ENCODE peak calls at places on chromosomes 4 and X, in four cellular contexts. One of them, this sample, is unnamed.

GRCh38 chr4:187309456-187309855 is 585.8 kb upstream of the FAT1 start:
- DNase-seq in mesothelial cell of epicardium: no peak
- DNase-seq in stimulated activated CD4-positive, alpha-beta T cell treated with anti-CD3 and anti-CD28 coated beads, Interleukin-2, amount 100 ng/mL, for 24 hours: no peak
- DNase-seq in NCI-H446: no peak
- DNase-seq in this sample: no peak

GRCh38 chrX:44152867-44153266 is 179.7 kb upstream of the NDP start:
- DNase-seq in mesothelial cell of epicardium: no peak
- DNase-seq in stimulated activated CD4-positive, alpha-beta T cell treated with anti-CD3 and anti-CD28 coated beads, Interleukin-2, amount 100 ng/mL, for 24 hours: no peak
- DNase-seq in NCI-H446: no peak
- DNase-seq in this sample: no peak

GRCh38 chr4:138181288-138181687 is 60.9 kb downstream of the SLC7A11 start:
- DNase-seq in NCI-H446: no peak
- DNase-seq in mesothelial cell of epicardium: no peak
- DNase-seq in stimulated activated CD4-positive, alpha-beta T cell treated with anti-CD3 and anti-CD28 coated beads, Interleukin-2, amount 100 ng/mL, for 24 hours: no peak
- DNase-seq in this sample: no peak

GRCh38 chr4:151013491-151013890 is 1.6 kb downstream of the LRBA start:
- DNase-seq in stimulated activated CD4-positive, alpha-beta T cell treated with anti-CD3 and anti-CD28 coated beads, Interleukin-2, amount 100 ng/mL, for 24 hours: no peak
- DNase-seq in mesothelial cell of epicardium: no peak
- DNase-seq in NCI-H446: no peak
- DNase-seq in this sample: no peak

GRCh38 chr4:160026720-160027119 is 923.8 kb downstream of the RAPGEF2 start:
- DNase-seq in stimulated activated CD4-positive, alpha-beta T cell treated with anti-CD3 and anti-CD28 coated beads, Interleukin-2, amount 100 ng/mL, for 24 hours: no peak
- DNase-seq in NCI-H446: no peak
- DNase-seq in mesothelial cell of epicardium: no peak
- DNase-seq in this sample: no peak

GRCh38 chr4:39025552-39026085 is 6.6 kb downstream of the TMEM156 start:
- DNase-seq in NCI-H446: no peak
- DNase-seq in mesothelial cell of epicardium: no peak
- DNase-seq in stimulated activated CD4-positive, alpha-beta T cell treated with anti-CD3 and anti-CD28 coated beads, Interleukin-2, amount 100 ng/mL, for 24 hours: no peak
- DNase-seq in this sample: no peak

GRCh38 chrX:94058728-94059382 is 384.8 kb downstream of the FAM133A start:
- DNase-seq in mesothelial cell of epicardium: peak; percentile 47
- DNase-seq in stimulated activated CD4-positive, alpha-beta T cell treated with anti-CD3 and anti-CD28 coated beads, Interleukin-2, amount 100 ng/mL, for 24 hours: no peak
- DNase-seq in NCI-H446: no peak
- DNase-seq in this sample: no peak

GRCh38 chr4:165677081-165677480 is 196.0 kb upstream of the TLL1 start:
- DNase-seq in stimulated activated CD4-positive, alpha-beta T cell treated with anti-CD3 and anti-CD28 coated beads, Interleukin-2, amount 100 ng/mL, for 24 hours: no peak
- DNase-seq in mesothelial cell of epicardium: no peak
- DNase-seq in NCI-H446: no peak
- DNase-seq in this sample: no peak

GRCh38 chrX:72021975-72022374 is 109.7 kb downstream of the RTL5 start:
- DNase-seq in mesothelial cell of epicardium: no peak
- DNase-seq in NCI-H446: peak; percentile 1
- DNase-seq in stimulated activated CD4-positive, alpha-beta T cell treated with anti-CD3 and anti-CD28 coated beads, Interleukin-2, amount 100 ng/mL, for 24 hours: peak; percentile 18
- DNase-seq in this sample: peak; percentile 58

GRCh38 chr4:107718351-107718965 is 1.6 kb downstream of the PAPSS1 start:
- DNase-seq in NCI-H446: no peak
- DNase-seq in mesothelial cell of epicardium: no peak
- DNase-seq in stimulated activated CD4-positive, alpha-beta T cell treated with anti-CD3 and anti-CD28 coated beads, Interleukin-2, amount 100 ng/mL, for 24 hours: no peak
- DNase-seq in this sample: no peak

GRCh38 chr4:99945718-99946345 is 586 bp downstream of the DNAJB14 start:
- DNase-seq in NCI-H446: peak; percentile 28
- DNase-seq in mesothelial cell of epicardium: peak; percentile 64
- DNase-seq in stimulated activated CD4-positive, alpha-beta T cell treated with anti-CD3 and anti-CD28 coated beads, Interleukin-2, amount 100 ng/mL, for 24 hours: no peak
- DNase-seq in this sample: no peak

GRCh38 chr4:121192500-121192899 is 28.4 kb upstream of the TNIP3 start:
- DNase-seq in stimulated activated CD4-positive, alpha-beta T cell treated with anti-CD3 and anti-CD28 coated beads, Interleukin-2, amount 100 ng/mL, for 24 hours: no peak
- DNase-seq in mesothelial cell of epicardium: no peak
- DNase-seq in NCI-H446: peak; percentile 62
- DNase-seq in this sample: no peak

GRCh38 chr4:24488399-24489164 is 95.8 kb downstream of the DHX15 start:
- DNase-seq in stimulated activated CD4-positive, alpha-beta T cell treated with anti-CD3 and anti-CD28 coated beads, Interleukin-2, amount 100 ng/mL, for 24 hours: peak; percentile 83
- DNase-seq in mesothelial cell of epicardium: peak; percentile 83
- DNase-seq in NCI-H446: peak; percentile 66
- DNase-seq in this sample: peak; percentile 83

GRCh38 chr4:33411182-33411581 is 2691.0 kb downstream of the PCDH7 start:
- DNase-seq in NCI-H446: no peak
- DNase-seq in mesothelial cell of epicardium: no peak
- DNase-seq in stimulated activated CD4-positive, alpha-beta T cell treated with anti-CD3 and anti-CD28 coated beads, Interleukin-2, amount 100 ng/mL, for 24 hours: no peak
- DNase-seq in this sample: no peak

GRCh38 chrX:136879001-136879667 is 1.4 kb downstream of the RBMX start:
- DNase-seq in NCI-H446: no peak
- DNase-seq in mesothelial cell of epicardium: no peak
- DNase-seq in stimulated activated CD4-positive, alpha-beta T cell treated with anti-CD3 and anti-CD28 coated beads, Interleukin-2, amount 100 ng/mL, for 24 hours: no peak
- DNase-seq in this sample: no peak